ENCODE peak calls at places on chromosome 19, in nine cellular contexts. T, Q, W, S, K, F, Y, X and J are unnamed samples.

GRCh38 chr19:3670258-3670795 is 29.9 kb downstream of the PIP5K1C start:
- DNase-seq in Q (no peak), K (no peak), X (peak; percentile 55), S (no peak), W (peak; percentile 77), Y (peak; percentile 98), T (peak; percentile 90), F (peak; percentile 73), J (no peak)

GRCh38 chr19:8392017-8392591 is 1.9 kb downstream of the RAB11B start:
- DNase-seq in Y (peak; percentile 83), K (no peak), S (no peak), T (no peak), X (no peak), W (peak; percentile 50), F (no peak), Q (no peak), J (peak; percentile 61)

GRCh38 chr19:1446713-1447564 is 3.0 kb upstream of the APC2 start:
- DNase-seq in X (peak; percentile 84), F (no peak), K (peak; percentile 71), Q (no peak), S (no peak), W (no peak), Y (no peak), T (no peak), J (peak; percentile 47)

GRCh38 chr19:681029-681626 is 4.9 kb downstream of the FSTL3 start:
- DNase-seq in F (no peak), T (no peak), K (no peak), Q (no peak), X (no peak), Y (peak; percentile 88), S (peak; percentile 86), W (peak; percentile 90), J (peak; percentile 97)

GRCh38 chr19:35712910-35713845 is 4.6 kb upstream of the KMT2B start:
- DNase-seq in S (no peak), X (no peak), Q (peak; percentile 49), K (no peak), T (no peak), F (no peak), Y (no peak), W (no peak), J (no peak)

GRCh38 chr19:45059258-45059965 is 16.9 kb downstream of the ZNF296 start:
- DNase-seq in X (peak; percentile 98), W (peak; percentile 55), F (peak; percentile 15), S (peak; percentile 73), T (no peak), Q (peak; percentile 81), Y (peak; percentile 77), K (peak; percentile 81), J (no peak)

GRCh38 chr19:49017666-49018351 is 918 bp upstream of the LHB start:
- DNase-seq in Q (peak; percentile 68), K (peak; percentile 71), F (no peak), Y (no peak), W (peak; percentile 55), S (peak; percentile 59), T (no peak), X (peak; percentile 87), J (peak; percentile 78)

GRCh38 chr19:41821003-41821735 is 23.3 kb downstream of the LYPD4 start:
- DNase-seq in F (no peak), Y (no peak), Q (peak; percentile 52), K (no peak), S (peak; percentile 72), T (no peak), W (no peak), X (peak; percentile 84), J (no peak)

GRCh38 chr19:11464333-11465265 is 16.2 kb downstream of the ELAVL3 start:
- DNase-seq in Q (no peak), S (no peak), W (no peak), F (no peak), X (no peak), T (no peak), K (no peak), Y (no peak), J (no peak)

GRCh38 chr19:17577698-17578097 is 22.2 kb downstream of the COLGALT1 start:
- DNase-seq in Q (no peak), F (no peak), W (no peak), X (no peak), Y (no peak), K (no peak), S (no peak), T (no peak), J (no peak)

GRCh38 chr19:28596561-28597071 is 616.3 kb downstream of the UQCRFS1 start:
- DNase-seq in K (no peak), Q (no peak), T (no peak), S (no peak), W (no peak), F (no peak), X (no peak), Y (no peak), J (no peak)

GRCh38 chr19:30249911-30250310 is 122.3 kb upstream of the ZNF536 start:
- DNase-seq in S (no peak), F (no peak), X (peak; percentile 5), Q (no peak), K (no peak), T (no peak), Y (no peak), W (no peak), J (no peak)

GRCh38 chr19:55255618-55256423 is 3.0 kb downstream of the PPP6R1 start:
- DNase-seq in S (peak; percentile 95), Y (no peak), W (no peak), F (no peak), X (no peak), T (no peak), K (no peak), Q (peak; percentile 35), J (no peak)

GRCh38 chr19:54462713-54463530 is 656 bp downstream of the LENG9 start:
- DNase-seq in S (peak; percentile 63), T (peak; percentile 54), W (peak; percentile 77), F (no peak), K (peak; percentile 64), Q (peak; percentile 69), X (peak; percentile 91), Y (peak; percentile 90), J (peak; percentile 82)

GRCh38 chr19:21626924-21627697 is 121.7 kb downstream of the ZNF429 start:
- DNase-seq in Q (no peak), F (no peak), Y (no peak), T (no peak), K (no peak), X (no peak), S (no peak), W (no peak), J (no peak)

GRCh38 chr19:54518844-54519243 is 16.2 kb downstream of the LAIR2 start:
- DNase-seq in W (no peak), X (no peak), F (no peak), S (peak; percentile 90), Q (no peak), K (no peak), T (no peak), Y (no peak), J (no peak)

GRCh38 chr19:43700368-43701015 is 15.4 kb upstream of the IRGC start:
- DNase-seq in Q (no peak), F (peak; percentile 47), K (no peak), T (peak; percentile 25), Y (peak; percentile 75), W (peak; percentile 30), S (peak; percentile 70), X (no peak), J (no peak)

GRCh38 chr19:3054972-3055740 is 7.1 kb downstream of the TLE5 start:
- DNase-seq in T (no peak), Y (no peak), Q (no peak), W (no peak), X (no peak), K (no peak), F (no peak), S (peak; percentile 49), J (no peak)

GRCh38 chr19:40689339-40690049 is 957 bp downstream of the NUMBL start:
- DNase-seq in K (no peak), S (peak; percentile 7), W (peak; percentile 44), T (no peak), Y (no peak), X (peak; percentile 69), Q (no peak), F (no peak), J (no peak)

GRCh38 chr19:40687525-40688016 is 2.9 kb downstream of the NUMBL start:
- DNase-seq in T (no peak), S (no peak), Q (no peak), Y (peak; percentile 93), W (peak; percentile 81), X (no peak), F (no peak), K (no peak), J (no peak)

GRCh38 chr19:40688987-40689338 is 1.5 kb downstream of the NUMBL start:
- DNase-seq in Q (no peak), W (no peak), X (no peak), S (no peak), K (no peak), F (no peak), T (no peak), Y (no peak), J (no peak)

GRCh38 chr19:40686882-40687524 is 3.4 kb downstream of the NUMBL start:
- DNase-seq in Y (no peak), Q (no peak), T (no peak), F (no peak), S (no peak), W (no peak), X (no peak), K (no peak), J (no peak)

DNA sequence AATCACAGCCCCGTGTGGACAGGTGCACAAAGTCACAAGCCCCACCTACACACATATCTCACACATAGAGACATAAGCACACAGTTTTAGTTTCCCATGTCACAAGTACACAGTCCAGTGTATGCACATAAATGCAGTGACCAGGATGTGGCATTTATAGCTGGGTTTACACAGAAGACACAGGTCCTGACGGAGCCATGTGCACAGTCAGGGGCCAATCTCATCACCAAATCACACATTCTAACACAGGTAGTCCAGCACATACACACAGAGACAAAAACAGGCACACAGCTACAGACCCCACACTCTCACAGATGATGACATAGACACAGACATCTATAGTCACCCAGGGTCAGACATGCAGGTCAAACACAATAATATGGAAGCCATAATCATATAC is 2.2 kb downstream of the NUMBL start:
- DNase-seq in K (no peak), F (no peak), W (no peak), Y (no peak), T (no peak), Q (no peak), S (no peak), X (no peak), J (no peak)
- H3K27ac ChIP-seq in K (no peak overlapping the region), F (no peak overlapping the region), W (peak overlapping the region; percentile 55), Y (peak overlapping the region; percentile 50), T (peak overlapping the region; percentile 45), Q (no peak overlapping the region), S (no peak overlapping the region), X (no peak overlapping the region), J (no peak overlapping the region)

GRCh38 chr19:50427318-50427925 is 5.3 kb upstream of the MYBPC2 start:
- DNase-seq in Q (no peak), X (no peak), T (no peak), S (no peak), F (no peak), Y (no peak), W (no peak), K (no peak), J (no peak)
- H3K4me3 ChIP-seq in Q (no peak overlapping the region), X (no peak overlapping the region), T (peak overlapping the region; percentile 58), S (no peak overlapping the region), F (peak overlapping the region; percentile 46), Y (no peak overlapping the region), W (peak overlapping the region; percentile 39), K (no peak overlapping the region), J (no peak overlapping the region)

GRCh38 chr19:33393286-33394005 is 19.9 kb downstream of the CEBPG start:
- DNase-seq in Y (peak; percentile 63), T (no peak), K (no peak), W (no peak), X (peak; percentile 66), Q (no peak), S (no peak), F (no peak), J (peak; percentile 55)
- H3K27ac ChIP-seq in Y (no peak overlapping the region), T (peak overlapping the region; percentile 84), K (no peak overlapping the region), W (peak overlapping the region; percentile 36), X (no peak overlapping the region), Q (no peak overlapping the region), S (no peak overlapping the region), F (no peak overlapping the region), J (no peak overlapping the region)

GRCh38 chr19:14563590-14563926 is 8.3 kb downstream of the NDUFB7 start:
- DNase-seq in K (no peak), X (no peak), S (no peak), Y (no peak), W (no peak), T (no peak), F (no peak), Q (no peak), J (no peak)
- H3K4me3 ChIP-seq in K (no peak overlapping the region), X (no peak overlapping the region), S (no peak overlapping the region), Y (no peak overlapping the region), W (no peak overlapping the region), T (no peak overlapping the region), F (no peak overlapping the region), Q (no peak overlapping the region), J (no peak overlapping the region)